ENCODE peak calls at places on chromosomes 11 and 22, in ten cellular contexts. K, A, Q, P, D, U, G, V, E and N are unnamed samples.

GRCh38 chr11:10149553-10149952 is 144.5 kb downstream of the SBF2 start:
- DNase-seq in E (no peak), V (no peak), K (no peak), Q (no peak), U (no peak), D (no peak), A (no peak), P (no peak), G (no peak), N (no peak)

GRCh38 chr22:50683086-50683993 is 10.7 kb downstream of the SHANK3 start:
- DNase-seq in V (no peak), E (no peak), P (no peak), G (no peak), U (no peak), D (no peak), Q (no peak), A (no peak), K (no peak), N (peak)

GRCh38 chr11:128180446-128181089 is 406.8 kb downstream of the ETS1 start:
- DNase-seq in A (no peak), Q (no peak), D (no peak), K (no peak), U (peak), V (no peak), G (no peak), P (no peak), E (no peak), N (no peak)

GRCh38 chr11:74449369-74449931 is 17.9 kb downstream of the KCNE3 start:
- DNase-seq in G (no peak), U (peak), Q (no peak), V (no peak), D (peak), K (peak), E (peak), P (peak), A (peak), N (no peak)

GRCh38 chr11:41498726-41499125 is 39.3 kb upstream of the LRRC4C start:
- DNase-seq in G (no peak), Q (no peak), D (no peak), K (peak), A (no peak), V (no peak), U (peak), E (peak), P (no peak), N (no peak)

GRCh38 chr11:78638704-78639380 is 64.2 kb upstream of the NARS2 start:
- DNase-seq in G (no peak), K (no peak), P (no peak), A (no peak), U (no peak), V (no peak), Q (no peak), E (no peak), D (no peak), N (peak)

GRCh38 chr22:40560551-40560950 is 76.0 kb downstream of the MRTFA start:
- DNase-seq in P (no peak), K (no peak), E (peak), U (peak), A (no peak), G (no peak), Q (no peak), V (no peak), D (no peak), N (no peak)

GRCh38 chr22:39446239-39446721 is 10.5 kb upstream of the MGAT3 start:
- DNase-seq in Q (no peak), V (no peak), K (no peak), A (no peak), E (no peak), G (peak), P (peak), U (no peak), D (peak), N (no peak)

GRCh38 chr22:35489225-35489624 is 51.4 kb upstream of the RASD2 start:
- DNase-seq in E (no peak), V (no peak), P (no peak), Q (no peak), G (no peak), D (no peak), U (peak), A (no peak), K (no peak), N (no peak)

GRCh38 chr22:21865041-21865440 is 2.4 kb downstream of the MAPK1 start:
- DNase-seq in Q (no peak), P (no peak), G (no peak), E (peak), A (no peak), D (peak), K (peak), U (peak), V (no peak), N (no peak)

GRCh38 chr22:50173983-50174355 is 3.4 kb downstream of the PANX2 start:
- DNase-seq in G (no peak), P (no peak), A (no peak), V (no peak), D (no peak), E (no peak), U (no peak), K (no peak), Q (no peak), N (no peak)

GRCh38 chr11:78030429-78031325 is 7.6 kb upstream of the KCTD14 start:
- DNase-seq in A (peak), P (no peak), D (no peak), G (peak), V (peak), U (peak), E (no peak), Q (no peak), K (peak), N (peak)

GRCh38 chr11:133920109-133920990 is 36.4 kb downstream of the IGSF9B start:
- DNase-seq in A (no peak), D (no peak), G (no peak), E (no peak), P (no peak), V (no peak), U (no peak), Q (no peak), K (no peak), N (no peak)

GRCh38 chr11:130520231-130520630 is 71.8 kb downstream of the ADAMTS15 start:
- DNase-seq in Q (no peak), P (no peak), A (peak), D (no peak), U (no peak), G (no peak), V (no peak), K (no peak), E (no peak), N (no peak)

GRCh38 chr11:96246718-96247540 is 96.1 kb downstream of the MAML2 start:
- DNase-seq in V (no peak), D (peak), U (peak), K (no peak), E (peak), A (no peak), P (no peak), G (no peak), Q (no peak), N (no peak)

GRCh38 chr22:35195226-35195625 is 62.1 kb upstream of the HMGXB4 start:
- DNase-seq in G (no peak), V (no peak), Q (no peak), D (no peak), E (no peak), P (no peak), K (no peak), A (no peak), U (no peak), N (no peak)

GRCh38 chr22:27715078-27715477 is 86.5 kb downstream of the MN1 start:
- DNase-seq in E (no peak), Q (no peak), D (no peak), P (no peak), A (no peak), V (no peak), U (no peak), K (no peak), G (no peak), N (no peak)

GRCh38 chr11:11944444-11944843 is 64.0 kb downstream of the DKK3 start:
- DNase-seq in A (no peak), G (no peak), V (no peak), Q (no peak), K (no peak), E (peak), U (peak), P (no peak), D (no peak), N (no peak)

GRCh38 chr22:44540756-44541670 is 43.0 kb upstream of the RTL6 start:
- DNase-seq in U (no peak), V (no peak), P (no peak), D (peak), A (no peak), Q (no peak), K (no peak), E (peak), G (no peak), N (no peak)

GRCh38 chr11:94181943-94182342 is 53.3 kb downstream of the PANX1 start:
- DNase-seq in D (no peak), E (no peak), G (no peak), U (no peak), Q (no peak), P (no peak), V (no peak), A (no peak), K (no peak), N (no peak)

GRCh38 chr11:128308793-128309192 is 278.6 kb downstream of the ETS1 start:
- DNase-seq in U (no peak), D (no peak), P (no peak), Q (no peak), K (no peak), E (no peak), V (no peak), G (no peak), A (no peak), N (no peak)

GRCh38 chr22:47247609-47248240 is 485.3 kb downstream of the TBC1D22A start:
- DNase-seq in K (no peak), Q (no peak), U (no peak), D (no peak), P (no peak), V (no peak), E (no peak), G (no peak), A (no peak), N (peak)
- TF ChIP-seq CTCF in K (no peak), Q (no peak), U (no peak), D (no peak), P (no peak), V (no peak), E (peak), G (no peak), A (no peak), N (no peak)

GRCh38 chr11:6755953-6756347 is 15.8 kb downstream of the OR2AG2 start:
- DNase-seq in Q (no peak), G (no peak), U (no peak), D (no peak), E (no peak), P (no peak), A (no peak), V (no peak), K (no peak), N (no peak)

GRCh38 chr11:6755303-6755952 is 16.3 kb downstream of the OR2AG2 start:
- DNase-seq in P (peak), U (peak), Q (no peak), E (peak), K (peak), G (no peak), V (no peak), D (peak), A (peak), N (no peak)

DNA sequence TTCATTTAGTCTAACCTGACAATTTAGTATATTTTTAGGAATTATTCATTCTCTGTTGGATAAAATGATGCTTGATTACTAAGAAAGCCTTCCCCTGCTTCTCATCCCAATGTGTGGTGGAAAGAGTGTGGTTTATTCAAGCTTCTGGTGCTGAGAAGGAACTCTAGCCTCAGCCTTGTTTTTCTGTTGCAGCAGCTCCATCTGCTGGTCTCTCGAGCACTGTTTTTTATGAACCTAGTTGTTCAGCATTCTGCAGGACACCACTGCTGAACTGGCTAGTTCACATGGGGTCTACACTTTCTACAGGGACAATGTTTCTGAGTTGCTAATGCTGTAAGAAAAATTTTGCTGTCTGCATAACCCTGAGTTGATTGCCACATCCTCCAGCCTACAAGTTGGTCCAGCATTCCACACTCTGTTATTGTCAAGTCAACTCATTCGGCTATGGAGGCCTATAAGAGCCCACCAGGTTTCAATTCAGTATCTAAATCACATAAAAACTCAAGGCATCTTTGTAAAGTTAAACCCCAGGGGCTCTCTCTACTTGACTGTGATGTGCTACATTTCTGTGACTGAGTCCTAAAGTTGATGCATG is 14.3 kb downstream of the OR2AG2 start:
- DNase-seq in Q (no peak), V (no peak), E (peak), G (no peak), P (peak), D (peak), U (peak), K (peak), A (peak), N (no peak)
- TF ChIP-seq CTCF in Q (peak), V (peak), E (peak), G (peak), P (peak), D (peak), U (peak), K (peak), A (peak), N (peak)

DNA sequence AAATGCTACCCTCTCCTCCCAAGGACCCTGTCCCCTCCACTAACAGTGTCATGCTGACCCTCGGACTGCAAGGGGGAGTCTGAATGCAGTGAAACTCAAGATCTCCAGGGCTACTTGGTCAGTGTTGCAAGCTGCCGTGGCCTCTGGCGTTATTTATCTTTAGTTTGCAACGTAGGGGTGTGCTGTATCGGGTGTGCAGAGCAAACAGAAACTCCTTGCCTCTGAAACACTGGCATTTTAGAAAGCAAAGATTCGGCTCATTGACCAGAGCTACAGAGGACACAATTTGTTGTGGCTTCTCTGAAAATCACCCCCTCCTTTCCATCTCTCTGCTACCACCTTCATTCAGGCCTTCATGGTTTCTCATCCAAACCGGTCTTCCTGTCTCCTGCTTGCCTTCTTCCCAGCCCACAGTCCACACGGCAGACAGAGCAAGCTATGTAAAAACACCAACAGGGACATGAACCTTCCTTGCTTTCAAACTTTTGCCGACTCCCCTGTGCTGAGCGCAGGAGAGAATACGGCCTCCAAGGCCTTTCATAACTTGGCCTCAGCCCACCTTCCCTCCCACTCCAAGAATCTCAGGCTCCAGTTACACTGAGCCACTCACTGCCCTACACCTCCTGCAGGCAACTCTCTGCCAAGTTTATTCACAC is 14.9 kb downstream of the FZD4 start:
- DNase-seq in G (no peak), V (no peak), A (peak), U (no peak), K (peak), E (no peak), Q (peak), P (no peak), D (no peak), N (no peak)
- TF ChIP-seq CTCF in G (no peak), V (no peak), A (no peak), U (no peak), K (peak), E (no peak), Q (no peak), P (no peak), D (no peak), N (peak)

GRCh38 chr11:64355078-64355940 is 3.7 kb upstream of the RPS6KA4 start:
- DNase-seq in V (peak), A (peak), E (peak), P (peak), Q (peak), D (peak), K (peak), U (peak), G (peak), N (no peak)
- TF ChIP-seq CTCF in V (peak), A (peak), E (peak), P (peak), Q (peak), D (peak), K (peak), U (peak), G (peak), N (peak)

DNA sequence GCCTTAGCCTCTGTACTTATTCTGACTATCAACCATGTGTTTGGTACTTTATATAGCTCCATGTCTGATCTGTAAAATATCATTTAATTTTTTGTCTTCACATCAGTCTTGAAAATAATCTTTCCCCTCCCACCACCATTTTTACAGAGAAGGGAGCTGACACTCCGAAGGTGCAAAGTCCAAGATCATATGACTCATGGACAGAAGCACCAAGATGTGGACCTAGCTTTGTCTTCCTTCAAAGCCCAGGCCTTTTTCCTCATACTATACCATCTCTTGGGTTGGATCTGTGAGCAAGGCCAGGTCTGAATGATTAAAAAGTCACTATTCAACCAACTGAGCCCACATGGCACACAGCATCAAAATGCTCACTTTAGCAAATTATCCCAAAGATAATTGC is 32.3 kb upstream of the EED start:
- DNase-seq in V (no peak), G (no peak), A (no peak), E (no peak), P (no peak), U (no peak), K (no peak), Q (no peak), D (no peak), N (no peak)
- TF ChIP-seq CTCF in V (no peak), G (no peak), A (no peak), E (no peak), P (no peak), U (no peak), K (no peak), Q (no peak), D (no peak), N (no peak)

DNA sequence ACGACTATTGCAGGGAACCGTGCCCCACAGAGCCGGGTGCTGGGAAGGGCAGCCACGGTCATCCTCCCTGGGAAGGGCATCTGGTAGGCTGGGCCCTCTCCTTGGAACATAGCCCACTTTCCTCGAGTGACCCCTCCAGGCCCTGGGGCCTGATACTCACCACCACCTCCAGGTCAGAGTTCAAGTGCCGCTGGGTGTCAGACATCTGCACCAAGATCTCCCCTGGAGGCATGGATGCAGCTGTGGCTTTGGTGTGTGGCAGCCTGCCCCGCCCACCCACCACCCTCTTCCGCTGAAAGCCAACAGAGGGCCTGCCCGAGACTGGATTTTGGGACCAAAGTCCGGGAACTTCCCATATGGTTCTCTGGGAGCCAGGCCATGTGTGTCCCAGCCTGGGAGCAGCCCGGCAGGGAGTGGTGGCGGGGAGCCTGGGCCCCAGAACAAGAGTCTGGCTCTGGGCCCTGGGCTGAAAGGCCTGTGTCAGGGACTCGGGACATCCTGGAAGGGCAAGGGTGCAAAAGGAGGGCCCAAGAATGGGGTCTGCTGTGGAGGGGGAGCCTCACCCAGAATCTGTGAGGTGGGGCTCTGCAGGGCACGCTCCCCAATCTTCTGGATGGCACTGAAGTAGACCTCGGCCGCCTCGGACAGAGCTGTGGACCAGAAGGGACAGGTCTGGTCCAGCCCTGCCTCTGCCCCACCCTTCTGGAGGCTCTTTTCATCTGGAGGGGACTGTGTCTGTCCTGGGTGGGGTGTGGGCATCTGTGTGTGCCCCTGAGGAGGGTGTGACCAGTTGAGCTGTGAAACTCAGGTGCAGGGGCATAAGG is 2.6 kb downstream of the BAIAP2L2 start:
- DNase-seq in Q (no peak), V (peak), P (no peak), D (no peak), E (no peak), A (peak), K (no peak), U (no peak), G (peak), N (no peak)
- TF ChIP-seq CTCF in Q (no peak), V (no peak), P (no peak), D (no peak), E (no peak), A (no peak), K (no peak), U (no peak), G (no peak), N (no peak)

GRCh38 chr11:57674251-57674650 is 6.3 kb downstream of the ZDHHC5 start:
- DNase-seq in U (peak), Q (no peak), V (no peak), G (no peak), A (no peak), D (no peak), P (no peak), K (no peak), E (no peak), N (no peak)

GRCh38 chr11:57679396-57679795 is 11.5 kb downstream of the ZDHHC5 start:
- DNase-seq in E (no peak), U (peak), G (no peak), A (no peak), P (no peak), Q (no peak), K (no peak), D (no peak), V (no peak), N (no peak)

GRCh38 chr11:57681168-57681567 is 13.3 kb downstream of the ZDHHC5 start:
- DNase-seq in Q (no peak), V (no peak), U (no peak), P (no peak), A (no peak), E (no peak), K (no peak), D (no peak), G (no peak), N (no peak)

GRCh38 chr11:57680552-57680874 is 12.6 kb downstream of the ZDHHC5 start:
- DNase-seq in P (no peak), D (no peak), V (no peak), Q (no peak), A (no peak), E (no peak), U (peak), G (no peak), K (no peak), N (no peak)

GRCh38 chr11:57675176-57675941 is 7.4 kb downstream of the ZDHHC5 start:
- DNase-seq in P (no peak), V (no peak), E (no peak), D (no peak), U (peak), K (no peak), Q (no peak), G (no peak), A (no peak), N (no peak)
- TF ChIP-seq CTCF in P (no peak), V (no peak), E (no peak), D (no peak), U (no peak), K (no peak), Q (no peak), G (no peak), A (no peak), N (no peak)

GRCh38 chr22:43437871-43438475 is 26.2 kb downstream of the MPPED1 start:
- DNase-seq in V (no peak), G (peak), D (no peak), E (no peak), P (no peak), Q (no peak), K (no peak), U (no peak), A (no peak), N (no peak)
- TF ChIP-seq CTCF in V (no peak), G (no peak), D (no peak), E (no peak), P (no peak), Q (no peak), K (no peak), U (no peak), A (no peak), N (no peak)